ENCODE peak calls at places on chromosomes 1 and 21, in ten cellular contexts. A is tibial nerve; B is stimulated activated CD4-positive, alpha-beta T cell treated with anti-CD3 and anti-CD28 coated beads, Interleukin-15, amount 100 ng/mL, for 1 hour; L is B cell; U is SK-MEL-5; K is effector memory CD8-positive, alpha-beta T cell; T is kidney; J is glutamatergic neuron; E is astrocyte of the hippocampus; Z is foreskin fibroblast. S is an unnamed sample.

GRCh38 chr21:38438476-38438893 is 59.8 kb downstream of the ERG start:
- DNase-seq in B (no peak), T (peak), K (no peak), A (no peak), Z (no peak), U (no peak), L (no peak), E (peak), J (no peak), S (no peak)

GRCh38 chr1:47593001-47593568 is 155.2 kb downstream of the FOXD2 start:
- DNase-seq in K (no peak), B (no peak), T (no peak), L (no peak), A (no peak), Z (no peak), U (no peak), E (no peak), J (peak), S (peak)

GRCh38 chr1:160251687-160252526 is 10.4 kb downstream of the DCAF8 start:
- DNase-seq in K (peak), T (peak), Z (peak), J (peak), B (no peak), E (peak), U (peak), A (peak), L (peak), S (peak)

GRCh38 chr1:14128096-14128495 is 428.1 kb downstream of the PRDM2 start:
- DNase-seq in Z (no peak), A (no peak), E (no peak), T (no peak), J (no peak), K (no peak), B (no peak), L (no peak), U (no peak), S (no peak)

GRCh38 chr1:91730781-91731732 is 154.9 kb downstream of the TGFBR3 start:
- DNase-seq in J (no peak), U (no peak), B (no peak), A (peak), L (no peak), K (no peak), Z (no peak), E (peak), T (peak), S (peak)

GRCh38 chr1:109399326-109399957 is 1.7 kb upstream of the SORT1 start:
- DNase-seq in B (no peak), J (no peak), T (no peak), Z (peak), U (peak), L (peak), E (peak), K (peak), A (no peak), S (peak)

GRCh38 chr1:6000444-6001288 is 8.4 kb upstream of the NPHP4 start:
- DNase-seq in L (no peak), A (no peak), B (no peak), Z (no peak), U (no peak), J (peak), T (peak), K (no peak), E (no peak), S (no peak)

GRCh38 chr1:171486048-171486519 is 754 bp downstream of the PRRC2C start:
- DNase-seq in U (peak), L (peak), T (no peak), B (peak), K (no peak), E (peak), A (no peak), Z (peak), J (no peak), S (peak)

GRCh38 chr1:245874942-245875580 is 632.0 kb downstream of the SMYD3 start:
- DNase-seq in A (peak), K (no peak), J (no peak), Z (peak), T (peak), B (no peak), U (no peak), L (no peak), E (peak), S (no peak)

GRCh38 chr1:180256353-180257027 is 26.4 kb downstream of the LHX4 start:
- DNase-seq in J (no peak), T (no peak), K (no peak), B (no peak), A (no peak), U (no peak), Z (no peak), E (no peak), L (no peak), S (peak)

GRCh38 chr1:111619635-111620411 is at the start of gene RAP1A:
- DNase-seq in Z (peak), J (peak), L (peak), K (peak), E (peak), T (peak), B (peak), U (peak), A (peak), S (peak)

GRCh38 chr21:27454234-27454633 is 487.3 kb upstream of the ADAMTS5 start:
- DNase-seq in K (no peak), E (no peak), B (no peak), U (no peak), Z (no peak), L (no peak), J (no peak), T (no peak), A (no peak), S (no peak)

GRCh38 chr1:181021811-181022434 is 747 bp downstream of the STX6 start:
- DNase-seq in T (peak), J (peak), E (peak), A (peak), B (peak), K (peak), L (peak), U (peak), Z (peak), S (peak)

GRCh38 chr1:153032677-153033308 is 1.8 kb downstream of the SPRR1B start:
- DNase-seq in A (no peak), U (peak), T (no peak), L (no peak), B (no peak), Z (peak), J (no peak), K (no peak), E (peak), S (peak)

GRCh38 chr1:44783697-44784093 is 4.3 kb downstream of the BEST4 start:
- DNase-seq in T (no peak), J (no peak), L (no peak), E (peak), K (no peak), A (no peak), U (no peak), Z (no peak), B (no peak), S (no peak)

GRCh38 chr1:2566106-2567045 is 10.2 kb downstream of the TNFRSF14 start:
- DNase-seq in U (no peak), E (peak), L (no peak), J (no peak), A (no peak), Z (no peak), K (no peak), B (no peak), T (peak), S (no peak)

GRCh38 chr1:43063394-43064219 is 104.9 kb upstream of the SLC2A1 start:
- DNase-seq in L (no peak), Z (no peak), J (no peak), K (no peak), E (no peak), U (no peak), A (no peak), T (no peak), B (no peak), S (no peak)

GRCh38 chr1:212545941-212546638 is 62.5 kb upstream of the ATF3 start:
- DNase-seq in K (no peak), A (no peak), T (no peak), B (no peak), U (peak), L (no peak), E (no peak), Z (peak), J (no peak), S (no peak)

GRCh38 chr1:202158810-202159533 is 1.4 kb downstream of the PTPN7 start:
- DNase-seq in K (no peak), J (no peak), B (no peak), T (peak), Z (no peak), A (no peak), E (no peak), U (no peak), L (peak), S (no peak)